ENCODE peak calls at places on chromosomes 6 and 20, in seven cellular contexts. One of them, this sample, is unnamed.

GRCh38 chr6:1439349-1439748 is 50.0 kb downstream of the FOXF2 start:
- DNase-seq in fibroblast of lung: no peak
- DNase-seq in HS-5: no peak
- DNase-seq in NCI-H1105 treated with DMSO at 0.1 percent for 48 hours: no peak
- DNase-seq in effector memory CD4-positive, alpha-beta T cell: no peak
- DNase-seq in naive thymus-derived CD8-positive, alpha-beta T cell: no peak
- DNase-seq in stimulated activated CD8-positive, alpha-beta memory T cell treated with anti-CD3 and anti-CD28 coated beads, Interleukin-2, amount 100 ng/mL, for 1 hour: no peak
- DNase-seq in this sample: peak; percentile 20

GRCh38 chr6:12516070-12516469 is 200.5 kb upstream of the PHACTR1 start:
- DNase-seq in fibroblast of lung: peak; percentile 1
- DNase-seq in HS-5: no peak
- DNase-seq in NCI-H1105 treated with DMSO at 0.1 percent for 48 hours: no peak
- DNase-seq in effector memory CD4-positive, alpha-beta T cell: no peak
- DNase-seq in naive thymus-derived CD8-positive, alpha-beta T cell: no peak
- DNase-seq in stimulated activated CD8-positive, alpha-beta memory T cell treated with anti-CD3 and anti-CD28 coated beads, Interleukin-2, amount 100 ng/mL, for 1 hour: no peak
- DNase-seq in this sample: peak; percentile 39

GRCh38 chr20:18032977-18033892 is 24.5 kb downstream of the OVOL2 start:
- DNase-seq in fibroblast of lung: no peak
- DNase-seq in HS-5: no peak
- DNase-seq in NCI-H1105 treated with DMSO at 0.1 percent for 48 hours: no peak
- DNase-seq in effector memory CD4-positive, alpha-beta T cell: no peak
- DNase-seq in naive thymus-derived CD8-positive, alpha-beta T cell: no peak
- DNase-seq in stimulated activated CD8-positive, alpha-beta memory T cell treated with anti-CD3 and anti-CD28 coated beads, Interleukin-2, amount 100 ng/mL, for 1 hour: no peak
- DNase-seq in this sample: no peak

GRCh38 chr6:91653954-91654843 is 1067.3 kb upstream of the MAP3K7 start:
- DNase-seq in fibroblast of lung: peak; percentile 1
- DNase-seq in HS-5: no peak
- DNase-seq in NCI-H1105 treated with DMSO at 0.1 percent for 48 hours: peak; percentile 91
- DNase-seq in effector memory CD4-positive, alpha-beta T cell: no peak
- DNase-seq in naive thymus-derived CD8-positive, alpha-beta T cell: no peak
- DNase-seq in stimulated activated CD8-positive, alpha-beta memory T cell treated with anti-CD3 and anti-CD28 coated beads, Interleukin-2, amount 100 ng/mL, for 1 hour: no peak
- DNase-seq in this sample: no peak

GRCh38 chr20:46994341-46994740 is 99.7 kb downstream of the EYA2 start:
- DNase-seq in fibroblast of lung: no peak
- DNase-seq in HS-5: no peak
- DNase-seq in NCI-H1105 treated with DMSO at 0.1 percent for 48 hours: no peak
- DNase-seq in effector memory CD4-positive, alpha-beta T cell: no peak
- DNase-seq in naive thymus-derived CD8-positive, alpha-beta T cell: no peak
- DNase-seq in stimulated activated CD8-positive, alpha-beta memory T cell treated with anti-CD3 and anti-CD28 coated beads, Interleukin-2, amount 100 ng/mL, for 1 hour: no peak
- DNase-seq in this sample: no peak

GRCh38 chr6:33172307-33173227 is 19.7 kb downstream of the COL11A2 start:
- DNase-seq in fibroblast of lung: peak; percentile 33
- DNase-seq in HS-5: no peak
- DNase-seq in NCI-H1105 treated with DMSO at 0.1 percent for 48 hours: no peak
- DNase-seq in effector memory CD4-positive, alpha-beta T cell: no peak
- DNase-seq in naive thymus-derived CD8-positive, alpha-beta T cell: peak; percentile 27
- DNase-seq in stimulated activated CD8-positive, alpha-beta memory T cell treated with anti-CD3 and anti-CD28 coated beads, Interleukin-2, amount 100 ng/mL, for 1 hour: no peak
- DNase-seq in this sample: peak; percentile 41

GRCh38 chr6:85464260-85464644 is 14.4 kb downstream of the NT5E start:
- DNase-seq in fibroblast of lung: peak; percentile 98
- DNase-seq in HS-5: peak; percentile 99
- DNase-seq in NCI-H1105 treated with DMSO at 0.1 percent for 48 hours: no peak
- DNase-seq in effector memory CD4-positive, alpha-beta T cell: no peak
- DNase-seq in naive thymus-derived CD8-positive, alpha-beta T cell: no peak
- DNase-seq in stimulated activated CD8-positive, alpha-beta memory T cell treated with anti-CD3 and anti-CD28 coated beads, Interleukin-2, amount 100 ng/mL, for 1 hour: no peak
- DNase-seq in this sample: peak; percentile 98

GRCh38 chr20:63255911-63256704 is 1.8 kb upstream of the NKAIN4 start:
- DNase-seq in fibroblast of lung: no peak
- DNase-seq in HS-5: no peak
- DNase-seq in NCI-H1105 treated with DMSO at 0.1 percent for 48 hours: no peak
- DNase-seq in effector memory CD4-positive, alpha-beta T cell: no peak
- DNase-seq in naive thymus-derived CD8-positive, alpha-beta T cell: no peak
- DNase-seq in stimulated activated CD8-positive, alpha-beta memory T cell treated with anti-CD3 and anti-CD28 coated beads, Interleukin-2, amount 100 ng/mL, for 1 hour: no peak
- DNase-seq in this sample: no peak

GRCh38 chr6:43981363-43981990 is 145.8 kb downstream of the MRPL14 start:
- DNase-seq in fibroblast of lung: no peak
- DNase-seq in HS-5: no peak
- DNase-seq in NCI-H1105 treated with DMSO at 0.1 percent for 48 hours: no peak
- DNase-seq in effector memory CD4-positive, alpha-beta T cell: no peak
- DNase-seq in naive thymus-derived CD8-positive, alpha-beta T cell: no peak
- DNase-seq in stimulated activated CD8-positive, alpha-beta memory T cell treated with anti-CD3 and anti-CD28 coated beads, Interleukin-2, amount 100 ng/mL, for 1 hour: no peak
- DNase-seq in this sample: no peak

GRCh38 chr6:109299695-109300564 is 82.3 kb downstream of the CD164 start:
- DNase-seq in fibroblast of lung: no peak
- DNase-seq in HS-5: no peak
- DNase-seq in NCI-H1105 treated with DMSO at 0.1 percent for 48 hours: no peak
- DNase-seq in effector memory CD4-positive, alpha-beta T cell: no peak
- DNase-seq in naive thymus-derived CD8-positive, alpha-beta T cell: no peak
- DNase-seq in stimulated activated CD8-positive, alpha-beta memory T cell treated with anti-CD3 and anti-CD28 coated beads, Interleukin-2, amount 100 ng/mL, for 1 hour: no peak
- DNase-seq in this sample: no peak

GRCh38 chr6:24494726-24495515 is at the start of gene ALDH5A1:
- DNase-seq in fibroblast of lung: peak; percentile 27
- DNase-seq in HS-5: no peak
- DNase-seq in NCI-H1105 treated with DMSO at 0.1 percent for 48 hours: peak; percentile 81
- DNase-seq in effector memory CD4-positive, alpha-beta T cell: peak; percentile 36
- DNase-seq in naive thymus-derived CD8-positive, alpha-beta T cell: peak; percentile 92
- DNase-seq in stimulated activated CD8-positive, alpha-beta memory T cell treated with anti-CD3 and anti-CD28 coated beads, Interleukin-2, amount 100 ng/mL, for 1 hour: peak; percentile 52
- DNase-seq in this sample: peak; percentile 54

GRCh38 chr20:58555078-58555765 is 40.0 kb upstream of the APCDD1L start:
- DNase-seq in fibroblast of lung: peak; percentile 74
- DNase-seq in HS-5: peak; percentile 91
- DNase-seq in NCI-H1105 treated with DMSO at 0.1 percent for 48 hours: no peak
- DNase-seq in effector memory CD4-positive, alpha-beta T cell: no peak
- DNase-seq in naive thymus-derived CD8-positive, alpha-beta T cell: no peak
- DNase-seq in stimulated activated CD8-positive, alpha-beta memory T cell treated with anti-CD3 and anti-CD28 coated beads, Interleukin-2, amount 100 ng/mL, for 1 hour: no peak
- DNase-seq in this sample: peak; percentile 79

GRCh38 chr20:16975682-16976081 is 227.5 kb downstream of the OTOR start:
- DNase-seq in fibroblast of lung: no peak
- DNase-seq in HS-5: no peak
- DNase-seq in NCI-H1105 treated with DMSO at 0.1 percent for 48 hours: no peak
- DNase-seq in effector memory CD4-positive, alpha-beta T cell: no peak
- DNase-seq in naive thymus-derived CD8-positive, alpha-beta T cell: no peak
- DNase-seq in stimulated activated CD8-positive, alpha-beta memory T cell treated with anti-CD3 and anti-CD28 coated beads, Interleukin-2, amount 100 ng/mL, for 1 hour: no peak
- DNase-seq in this sample: no peak